ENCODE peak calls at places on chromosome 10, in nine cellular contexts. X, A, T, C, L, N, B, J and Y are unnamed samples.
A peak's percentile ranks its signal among the peaks of the same experiment; 100 is the strongest.

GRCh38 chr10:53140516-53140915 is 367.9 kb upstream of the MBL2 start:
- DNase-seq in B (peak; percentile 3), C (no peak), T (no peak), X (no peak), N (no peak), A (no peak), L (peak; percentile 28), J (peak; percentile 41), Y (no peak)

GRCh38 chr10:79242620-79243152 is 104.6 kb upstream of the PPIF start:
- DNase-seq in A (no peak), B (peak; percentile 76), T (peak; percentile 69), J (peak; percentile 82), C (peak; percentile 71), L (peak; percentile 69), X (peak; percentile 89), N (peak; percentile 69), Y (peak; percentile 47)

GRCh38 chr10:119502214-119502613 is 40.3 kb downstream of the RGS10 start:
- DNase-seq in T (no peak), A (no peak), J (no peak), X (no peak), C (no peak), B (no peak), L (no peak), N (no peak), Y (peak; percentile 52)

GRCh38 chr10:129074939-129075338 is 392.1 kb upstream of the MGMT start:
- DNase-seq in B (no peak), T (no peak), N (no peak), X (no peak), A (no peak), L (no peak), C (no peak), J (no peak), Y (no peak)

GRCh38 chr10:103660364-103661197 is 167.1 kb downstream of the NEURL1 start:
- DNase-seq in J (peak; percentile 71), B (peak; percentile 33), X (no peak), C (no peak), L (peak; percentile 56), N (no peak), A (no peak), T (peak; percentile 56), Y (no peak)

GRCh38 chr10:93074597-93075368 is 1.1 kb downstream of the CYP26A1 start:
- DNase-seq in B (no peak), L (no peak), X (no peak), J (no peak), A (no peak), T (no peak), N (no peak), C (no peak), Y (no peak)

GRCh38 chr10:110872145-110872983 is 636 bp downstream of the PDCD4 start:
- DNase-seq in J (peak; percentile 84), L (peak; percentile 91), X (peak; percentile 57), T (peak; percentile 85), N (peak; percentile 66), C (peak; percentile 62), B (peak; percentile 75), A (no peak), Y (peak; percentile 69)

GRCh38 chr10:72753760-72754231 is 61.9 kb downstream of the MCU start:
- DNase-seq in J (no peak), A (no peak), C (no peak), L (no peak), T (no peak), X (no peak), B (no peak), N (no peak), Y (no peak)

GRCh38 chr10:9069136-9069535 is 1014.6 kb downstream of the GATA3 start:
- DNase-seq in L (no peak), C (no peak), A (no peak), T (no peak), N (no peak), X (peak; percentile 63), B (no peak), J (no peak), Y (no peak)

GRCh38 chr10:50563906-50564305 is 59.9 kb downstream of the SGMS1 start:
- DNase-seq in N (no peak), J (no peak), T (no peak), X (no peak), A (no peak), B (no peak), C (no peak), L (no peak), Y (no peak)

GRCh38 chr10:58951750-58952149 is 224.7 kb upstream of the PHYHIPL start:
- DNase-seq in X (no peak), C (no peak), N (no peak), L (peak; percentile 36), J (no peak), T (no peak), B (no peak), A (peak; percentile 5), Y (no peak)

GRCh38 chr10:91242940-91243339 is 22.5 kb downstream of the PCGF5 start:
- DNase-seq in J (no peak), C (no peak), L (no peak), B (no peak), N (no peak), T (no peak), A (no peak), X (no peak), Y (no peak)

GRCh38 chr10:49268185-49268584 is 30.8 kb upstream of the C10orf71 start:
- DNase-seq in C (no peak), L (no peak), B (no peak), A (no peak), N (no peak), X (no peak), J (no peak), T (no peak), Y (no peak)

GRCh38 chr10:3056280-3057037 is 10.9 kb upstream of the PFKP start:
- DNase-seq in C (no peak), J (no peak), B (no peak), X (no peak), T (no peak), A (no peak), N (no peak), L (peak; percentile 40), Y (no peak)

GRCh38 chr10:18737236-18737635 is 78.0 kb downstream of the ARL5B start:
- DNase-seq in J (peak; percentile 31), N (no peak), X (no peak), B (no peak), C (no peak), A (no peak), T (no peak), L (no peak), Y (no peak)

GRCh38 chr10:74153123-74153522 is 2.1 kb downstream of the ADK start:
- DNase-seq in N (no peak), T (peak; percentile 78), A (no peak), L (peak; percentile 83), C (no peak), J (peak; percentile 25), X (peak; percentile 81), B (no peak), Y (no peak)

GRCh38 chr10:49627644-49628247 is 13.9 kb downstream of the CHAT start:
- DNase-seq in A (no peak), B (no peak), X (no peak), T (no peak), J (no peak), C (peak; percentile 28), L (no peak), N (no peak), Y (no peak)

GRCh38 chr10:381346-381745 is 246.1 kb downstream of the ZMYND11 start:
- DNase-seq in J (no peak), T (no peak), A (no peak), N (no peak), C (no peak), X (no peak), L (no peak), B (no peak), Y (no peak)

GRCh38 chr10:100705139-100705538 is 40.2 kb upstream of the PAX2 start:
- DNase-seq in B (no peak), N (no peak), L (no peak), T (no peak), X (no peak), J (no peak), C (no peak), A (no peak), Y (no peak)
- TF ChIP-seq CTCF in B (no peak), N (no peak), L (no peak), T (no peak), X (no peak), J (no peak), C (no peak), A (peak; percentile 10), Y (no peak)

GRCh38 chr10:14325325-14325955 is 5.3 kb downstream of the FRMD4A start:
- DNase-seq in N (peak; percentile 41), X (no peak), B (peak; percentile 10), C (peak; percentile 48), A (no peak), T (peak; percentile 35), J (peak; percentile 14), L (peak; percentile 38), Y (no peak)
- TF ChIP-seq CTCF in N (peak; percentile 14), X (no peak), B (peak; percentile 40), C (peak; percentile 30), A (peak; percentile 72), T (peak; percentile 79), J (peak; percentile 62), L (peak; percentile 55), Y (peak; percentile 36)

GRCh38 chr10:122328676-122329075 is 45.8 kb upstream of the PLEKHA1 start:
- DNase-seq in A (no peak), J (no peak), T (no peak), N (no peak), C (no peak), X (no peak), L (no peak), B (no peak), Y (no peak)

GRCh38 chr10:122329416-122329815 is 45.1 kb upstream of the PLEKHA1 start:
- DNase-seq in X (no peak), A (no peak), L (no peak), T (no peak), B (no peak), J (no peak), N (no peak), C (no peak), Y (no peak)

GRCh38 chr10:122326806-122327205 is 47.7 kb upstream of the PLEKHA1 start:
- DNase-seq in B (no peak), A (no peak), X (no peak), T (no peak), L (no peak), C (no peak), N (no peak), J (no peak), Y (no peak)

GRCh38 chr10:122326385-122326784 is 48.1 kb upstream of the PLEKHA1 start:
- DNase-seq in X (no peak), T (no peak), J (no peak), B (no peak), L (no peak), A (no peak), N (no peak), C (no peak), Y (no peak)

GRCh38 chr10:122327237-122328206 is 47.0 kb upstream of the PLEKHA1 start:
- DNase-seq in L (no peak), A (no peak), B (no peak), J (no peak), C (no peak), N (no peak), T (no peak), X (no peak), Y (no peak)
- TF ChIP-seq CTCF in L (no peak), A (no peak), B (no peak), J (no peak), C (no peak), N (no peak), T (no peak), X (no peak), Y (no peak)

DNA sequence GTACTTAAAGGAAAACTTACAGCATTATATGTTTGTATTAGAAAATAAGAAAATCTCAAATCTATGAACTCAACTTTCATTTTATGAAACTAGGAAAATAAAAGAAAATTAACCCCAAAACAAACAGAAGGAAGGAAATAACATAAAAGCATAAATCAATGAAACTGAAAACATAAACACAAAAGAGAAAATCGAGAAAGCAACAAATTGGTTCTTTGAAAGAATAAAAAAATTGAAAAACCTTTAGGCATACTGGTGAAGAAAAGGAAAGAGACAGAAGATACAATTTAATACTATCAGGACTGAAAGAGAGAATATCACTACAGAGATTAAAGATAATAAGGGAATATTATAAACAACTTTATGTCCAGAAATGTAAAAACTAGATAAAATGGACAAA is 21.2 kb downstream of the PRTFDC1 start:
- DNase-seq in X (no peak), C (no peak), N (no peak), T (no peak), B (no peak), A (no peak), L (no peak), J (no peak), Y (no peak)
- TF ChIP-seq CTCF in X (no peak), C (no peak), N (no peak), T (no peak), B (no peak), A (no peak), L (no peak), J (no peak), Y (no peak)